ENCODE peak calls at places on chromosomes 13 and 19, in nine cellular contexts. N is foreskin keratinocyte, O is left lung, E is neural progenitor cell, L is A673, A is pancreas, Y is tibial artery, K is heart right ventricle, D is right lobe of liver. Z is an unnamed sample. For H3K4me1, the result is how much of the 10 kb centered on the place peaks cover.

GRCh38 chr13:20381401-20381800 is 144.3 kb downstream of the CRYL1 start:
- DNase-seq in N (no peak), O (no peak), E (no peak), L (no peak), A (no peak), Y (no peak), K (no peak), D (no peak), Z (no peak)

GRCh38 chr13:58452123-58452623 is 820.6 kb downstream of the PCDH17 start:
- DNase-seq in N (no peak), O (no peak), E (no peak), L (no peak), A (no peak), Y (no peak), K (no peak), D (no peak), Z (no peak)

GRCh38 chr19:32682317-32682716 is 6.7 kb downstream of the RGS9BP start:
- DNase-seq in N (no peak), O (no peak), E (no peak), L (no peak), A (no peak), Y (no peak), K (no peak), D (no peak), Z (no peak)

GRCh38 chr19:12034610-12035009 is 869 bp downstream of the ZNF433 start:
- DNase-seq in N (no peak), O (no peak), E (peak), L (no peak), A (no peak), Y (no peak), K (no peak), D (no peak), Z (peak)

GRCh38 chr13:60755380-60756163 is 358.6 kb downstream of the TDRD3 start:
- DNase-seq in N (peak), O (no peak), E (peak), L (no peak), A (no peak), Y (no peak), K (no peak), D (no peak), Z (peak)

GRCh38 chr19:1474011-1474764 is 4.8 kb downstream of the C19orf25 start:
- DNase-seq in N (no peak), O (no peak), E (no peak), L (no peak), A (peak), Y (no peak), K (no peak), D (no peak), Z (no peak)

GRCh38 chr13:109626386-109627171 is 159.8 kb downstream of the IRS2 start:
- DNase-seq in N (no peak), O (no peak), E (peak), L (no peak), A (no peak), Y (no peak), K (no peak), D (no peak), Z (no peak)

GRCh38 chr13:100525453-100526298 is 62.9 kb downstream of the GGACT start:
- DNase-seq in N (no peak), O (no peak), E (no peak), L (no peak), A (no peak), Y (no peak), K (no peak), D (peak), Z (no peak)

GRCh38 chr13:109610517-109610916 is 175.9 kb downstream of the IRS2 start:
- DNase-seq in N (no peak), O (peak), E (peak), L (peak), A (peak), Y (no peak), K (peak), D (peak), Z (peak)

GRCh38 chr13:98910501-98910951 is 67.3 kb downstream of the DOCK9 start:
- DNase-seq in N (peak), O (no peak), E (no peak), L (peak), A (no peak), Y (no peak), K (peak), D (no peak), Z (no peak)

GRCh38 chr19:55451522-55452380 is 8.7 kb upstream of the SHISA7 start:
- DNase-seq in N (no peak), O (no peak), E (peak), L (no peak), A (peak), Y (no peak), K (no peak), D (peak), Z (no peak)

GRCh38 chr13:32642316-32642715 is 56.1 kb downstream of the PDS5B start:
- DNase-seq in N (no peak), O (no peak), E (no peak), L (no peak), A (no peak), Y (no peak), K (no peak), D (no peak), Z (no peak)

GRCh38 chr13:36567485-36567884 is 106.3 kb upstream of the SERTM1 start:
- DNase-seq in N (no peak), O (no peak), E (no peak), L (no peak), A (no peak), Y (no peak), K (no peak), D (no peak), Z (no peak)

GRCh38 chr13:44692173-44692713 is 116.1 kb upstream of the TSC22D1 start:
- DNase-seq in N (peak), O (no peak), E (no peak), L (peak), A (no peak), Y (no peak), K (no peak), D (no peak), Z (no peak)

GRCh38 chr19:55136399-55137102 is 12.5 kb downstream of the TNNT1 start:
- DNase-seq in N (no peak), O (no peak), E (no peak), L (no peak), A (no peak), Y (no peak), K (no peak), D (no peak), Z (no peak)

GRCh38 chr13:31201341-31202024 is 1.7 kb downstream of the B3GLCT start:
- DNase-seq in N (no peak), O (no peak), E (no peak), L (peak), A (no peak), Y (peak), K (peak), D (peak), Z (peak)

GRCh38 chr19:8373867-8374813 is 10.2 kb downstream of the ANGPTL4 start:
- DNase-seq in N (no peak), O (no peak), E (no peak), L (no peak), A (peak), Y (no peak), K (no peak), D (peak), Z (peak)

GRCh38 chr13:99575376-99575775 is 74.1 kb downstream of the TM9SF2 start:
- DNase-seq in N (no peak), O (no peak), E (no peak), L (no peak), A (no peak), Y (no peak), K (no peak), D (no peak), Z (no peak)

GRCh38 chr19:4059931-4060620 is 6.6 kb downstream of the ZBTB7A start:
- DNase-seq in N (peak), O (no peak), E (no peak), L (no peak), A (peak), Y (peak), K (peak), D (no peak), Z (no peak)

GRCh38 chr13:20561731-20562130 is 5.2 kb upstream of the IFT88 start:
- DNase-seq in N (no peak), O (no peak), E (no peak), L (no peak), A (no peak), Y (no peak), K (no peak), D (no peak), Z (no peak)

GRCh38 chr19:45442927-45443461 is 19.3 kb upstream of the ERCC1 start:
- DNase-seq in N (peak), O (peak), E (peak), L (peak), A (no peak), Y (peak), K (peak), D (peak), Z (peak)

GRCh38 chr19:36652958-36653357 is 13.7 kb downstream of the ZNF461 start:
- DNase-seq in N (no peak), O (no peak), E (no peak), L (no peak), A (no peak), Y (no peak), K (no peak), D (no peak), Z (no peak)

GRCh38 chr13:113401452-113402415 is 37.8 kb upstream of the GRTP1 start:
- DNase-seq in N (no peak), O (no peak), E (no peak), L (no peak), A (no peak), Y (peak), K (no peak), D (peak), Z (no peak)

GRCh38 chr19:41646589-41647204 is 19.8 kb upstream of the CEACAM4 start:
- DNase-seq in N (no peak), O (no peak), E (no peak), L (peak), A (no peak), Y (no peak), K (no peak), D (no peak), Z (peak)

GRCh38 chr19:51127755-51128154 is 3.0 kb downstream of the SIGLEC9 start:
- DNase-seq in N (no peak), O (peak), E (no peak), L (no peak), A (no peak), Y (peak), K (peak), D (peak), Z (no peak)

DNA sequence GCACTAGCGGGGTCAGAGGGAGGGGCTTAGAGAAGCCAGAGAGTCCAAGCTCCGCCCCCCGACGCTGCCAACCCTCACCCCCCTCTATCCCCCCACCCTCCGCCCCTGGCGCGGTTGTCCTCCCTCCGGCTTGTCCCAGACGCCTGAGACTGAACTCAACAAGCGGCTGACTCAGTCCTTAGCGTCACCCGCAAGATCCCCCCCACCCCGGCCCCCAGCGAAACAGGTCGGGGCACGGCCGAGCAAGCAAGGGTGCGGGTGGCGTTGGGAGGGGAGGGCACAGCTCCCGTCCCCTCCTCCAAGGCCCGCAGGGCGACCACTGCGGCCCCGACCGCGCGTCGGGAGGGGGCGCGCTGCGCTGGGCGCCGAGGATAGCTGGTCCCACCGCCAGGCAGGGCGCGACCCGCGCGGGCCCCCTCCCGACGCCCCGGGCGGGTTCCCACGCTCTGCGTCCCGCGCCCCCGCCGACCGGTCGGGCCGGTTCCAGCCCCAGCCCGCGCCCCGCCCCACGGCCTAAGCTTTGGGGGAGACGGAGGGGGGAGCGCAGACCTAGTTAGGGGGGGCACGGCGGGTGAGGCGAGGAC is 5.3 kb downstream of the NOTCH3 start:
- DNase-seq in N (peak), O (peak), E (peak), L (peak), A (peak), Y (peak), K (peak), D (no peak), Z (peak)
- TF ChIP-seq CTCF in N (peak), O (no peak), E (peak), L (peak), A (no peak), Y (peak), K (no peak), D (no peak), Z (peak)

GRCh38 chr13:46602531-46602930 is 49.6 kb downstream of the LRCH1 start:
- DNase-seq in N (no peak), O (no peak), E (no peak), L (no peak), A (no peak), Y (no peak), K (no peak), D (no peak), Z (no peak)
- H3K4me1 ChIP-seq in N (under half), O (half or more), E (under half), L (half or more), A (under half), Y (half or more), K (half or more), D (under half), Z (under half)

GRCh38 chr13:80214050-80214449 is 126.9 kb downstream of the SPRY2 start:
- DNase-seq in N (no peak), O (no peak), E (no peak), L (no peak), A (no peak), Y (no peak), K (no peak), D (no peak), Z (peak)

GRCh38 chr13:80211573-80211972 is 129.4 kb downstream of the SPRY2 start:
- DNase-seq in N (no peak), O (no peak), E (no peak), L (no peak), A (no peak), Y (no peak), K (no peak), D (no peak), Z (no peak)

GRCh38 chr13:80213201-80213600 is 127.7 kb downstream of the SPRY2 start:
- DNase-seq in N (no peak), O (no peak), E (no peak), L (no peak), A (no peak), Y (no peak), K (no peak), D (no peak), Z (no peak)

GRCh38 chr13:80215368-80215767 is 125.6 kb downstream of the SPRY2 start:
- DNase-seq in N (no peak), O (no peak), E (no peak), L (no peak), A (no peak), Y (no peak), K (no peak), D (no peak), Z (peak)

GRCh38 chr13:80214521-80214941 is 126.4 kb downstream of the SPRY2 start:
- DNase-seq in N (no peak), O (no peak), E (no peak), L (peak), A (no peak), Y (no peak), K (no peak), D (no peak), Z (no peak)
- H3K27ac ChIP-seq in N (no peak), O (no peak), E (no peak), L (no peak), A (no peak), Y (no peak), K (no peak), D (no peak), Z (no peak)

DNA sequence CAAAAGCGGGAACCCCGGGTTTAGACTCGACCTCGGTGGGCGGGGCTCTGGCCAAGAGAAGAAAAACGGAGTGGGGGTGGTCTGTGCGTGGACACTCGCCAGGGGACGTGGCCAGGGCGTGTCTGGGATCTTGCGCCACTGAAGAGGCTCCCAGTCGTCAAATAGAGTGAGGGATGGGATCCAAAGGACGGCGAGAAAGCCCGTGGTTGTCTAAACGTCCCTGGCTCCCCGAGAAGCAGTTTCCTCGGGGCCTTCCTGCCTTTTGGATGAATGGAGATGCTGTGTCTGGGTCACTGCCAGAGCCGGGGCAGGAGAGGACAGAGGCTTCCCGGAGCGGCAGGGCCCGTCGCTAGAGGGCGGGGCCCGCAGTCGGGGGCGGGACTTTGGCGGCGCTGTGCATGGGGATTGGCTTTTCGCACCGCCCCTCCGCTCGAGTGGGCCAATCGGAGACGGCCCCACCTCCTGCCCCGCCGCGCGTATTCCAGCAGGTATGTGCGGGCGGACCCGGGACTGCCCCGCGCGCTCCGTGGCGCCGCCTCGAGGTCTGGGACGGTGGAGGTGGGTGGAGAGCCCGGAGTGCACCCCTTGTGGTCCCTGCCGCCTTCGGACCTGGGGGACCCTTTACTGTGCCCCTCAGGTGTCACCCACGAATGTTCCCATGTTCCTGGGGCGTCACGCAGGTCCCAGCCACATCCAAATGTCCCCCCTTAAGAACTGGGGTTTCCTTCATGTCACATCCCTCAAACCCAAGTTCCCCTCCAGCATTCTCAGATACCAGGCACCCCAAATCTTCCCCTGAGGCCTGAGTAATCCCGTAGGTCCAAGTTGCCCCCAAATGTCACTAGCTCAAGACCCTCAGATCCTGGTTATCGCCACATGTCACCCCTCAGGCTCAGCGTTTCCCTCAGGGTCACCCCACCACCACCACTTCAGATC is 38.4 kb downstream of the ZSWIM4 start:
- DNase-seq in N (peak), O (peak), E (peak), L (peak), A (peak), Y (peak), K (peak), D (peak), Z (peak)
- TF ChIP-seq CTCF in N (peak), O (peak), E (peak), L (peak), A (peak), Y (peak), K (no peak), D (peak), Z (peak)

DNA sequence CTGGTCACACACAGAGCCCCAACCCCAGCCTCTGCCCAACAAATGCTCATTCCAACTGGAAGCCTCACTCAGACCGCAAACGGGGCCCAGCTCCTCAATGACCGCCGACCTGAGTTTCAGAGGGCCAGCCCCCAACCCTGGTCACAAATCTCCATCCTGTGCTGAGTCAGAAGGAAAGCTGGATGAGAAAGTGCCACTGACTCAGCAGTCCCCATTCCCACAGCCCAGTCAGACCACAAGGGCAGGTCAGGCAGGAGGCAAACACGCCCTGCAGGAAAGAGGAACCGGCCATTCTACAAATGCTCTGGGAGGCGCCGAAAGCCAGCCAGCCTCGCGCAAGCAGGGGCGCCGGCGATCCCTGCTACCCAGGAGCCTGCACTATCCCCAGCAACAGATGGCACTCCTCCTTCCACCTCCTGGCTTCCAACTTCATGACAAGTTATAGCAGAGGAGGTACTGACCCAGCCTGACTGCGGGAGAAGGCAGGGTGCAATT is 14.1 kb upstream of the PRKD2 start:
- DNase-seq in N (peak), O (peak), E (no peak), L (no peak), A (peak), Y (no peak), K (no peak), D (peak), Z (no peak)
- H3K4me1 ChIP-seq in N (under half), O (half or more), E (under half), L (under half), A (under half), Y (under half), K (under half), D (under half), Z (under half)

DNA sequence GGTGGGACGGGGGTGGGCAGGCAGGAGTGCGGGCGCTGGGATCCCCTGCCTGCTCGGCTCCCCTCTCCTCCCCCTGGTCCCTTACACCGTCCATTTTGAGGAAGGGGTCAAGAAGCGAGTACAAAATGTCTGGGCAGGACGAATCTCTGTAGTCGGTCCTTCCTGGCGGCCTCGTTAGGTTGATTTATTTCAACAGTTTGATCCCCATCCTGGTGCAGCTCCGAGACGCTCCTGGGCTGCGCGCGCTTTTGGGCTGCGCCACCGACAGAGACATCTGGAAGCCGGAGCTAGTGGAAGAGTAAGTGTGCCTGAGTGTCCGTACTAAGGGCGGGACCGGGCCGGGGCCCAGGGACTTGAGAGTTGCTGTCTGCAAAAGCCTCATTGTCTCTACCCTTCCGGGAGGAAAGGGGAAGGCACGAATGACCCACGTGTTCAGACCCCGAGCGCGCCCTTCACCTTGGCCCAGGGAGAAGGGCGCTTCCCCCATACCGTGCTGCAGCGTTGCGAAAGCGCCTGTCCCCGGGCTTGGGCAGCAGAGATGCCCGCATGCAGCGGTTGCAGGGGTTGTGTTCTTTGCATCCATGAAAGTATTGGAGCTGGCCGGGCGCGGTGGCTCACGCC is 1.8 kb downstream of the ZNF114 start:
- DNase-seq in N (peak), O (peak), E (peak), L (peak), A (peak), Y (no peak), K (peak), D (no peak), Z (peak)
- H3K27ac ChIP-seq in N (no peak), O (peak), E (no peak), L (peak), A (no peak), Y (no peak), K (peak), D (no peak), Z (peak)